ENCODE peak calls at places on chromosome 20, in seven cellular contexts. D is left cardiac atrium, Q is GM03348, G is NCI-H774, N is NCI-H2081, Y is T-helper 1 cell, B is SHP77. V is an unnamed sample.

GRCh38 chr20:57727863-57728262 is 18.0 kb upstream of the PMEPA1 start:
- DNase-seq in Y (no peak), N (no peak), B (no peak), D (no peak), Q (no peak), G (no peak), V (no peak)

GRCh38 chr20:10728873-10729670 is 55.3 kb upstream of the JAG1 start:
- DNase-seq in D (no peak), G (no peak), Q (no peak), B (no peak), Y (no peak), N (no peak), V (no peak)

GRCh38 chr20:53805895-53806384 is 212.3 kb upstream of the ZNF217 start:
- DNase-seq in N (no peak), B (no peak), Q (peak; percentile 68), G (no peak), D (no peak), Y (no peak), V (no peak)

GRCh38 chr20:19073584-19074198 is 138.8 kb upstream of the SLC24A3 start:
- DNase-seq in N (peak; percentile 11), B (no peak), Q (no peak), Y (no peak), G (no peak), D (no peak), V (no peak)

GRCh38 chr20:42492285-42492684 is 697.4 kb downstream of the PTPRT start:
- DNase-seq in D (no peak), G (no peak), Y (no peak), Q (no peak), B (no peak), N (no peak), V (no peak)

GRCh38 chr20:34628026-34628425 is 48.9 kb downstream of the PIGU start:
- DNase-seq in Y (no peak), B (no peak), G (no peak), Q (no peak), D (no peak), N (no peak), V (no peak)

GRCh38 chr20:14498809-14499208 is 161.4 kb upstream of the FLRT3 start:
- DNase-seq in Y (no peak), N (peak; percentile 2), Q (no peak), B (peak; percentile 62), G (no peak), D (no peak), V (no peak)

GRCh38 chr20:58693226-58694006 is 816 bp downstream of the NPEPL1 start:
- DNase-seq in G (no peak), Y (no peak), D (peak; percentile 32), Q (peak; percentile 49), B (no peak), N (no peak), V (no peak)

GRCh38 chr20:37907677-37908397 is 4.9 kb downstream of the VSTM2L start:
- DNase-seq in B (no peak), N (peak; percentile 68), Y (no peak), Q (peak; percentile 92), D (no peak), G (peak; percentile 12), V (no peak)

GRCh38 chr20:63635431-63636141 is 8.7 kb upstream of the GMEB2 start:
- DNase-seq in B (no peak), Q (no peak), G (no peak), N (no peak), Y (peak; percentile 70), D (no peak), V (peak; percentile 75)

V was measured in T-helper 22 cell.